ENCODE peak calls at places on chromosomes 16 and 17, in ten cellular contexts. X is vagina; C is AML-193; E is activated naive CD4-positive, alpha-beta T cell treated with anti-CD3 and anti-CD28 coated beads for 36 hours; B is iris pigment epithelial cell; V is GM23248; K is NCI-H1436; H is stimulated activated CD4-positive, alpha-beta T cell treated with anti-CD3 and anti-CD28 coated beads, Interleukin-2, amount 100 ng/mL, for 24 hours; Y is stimulated activated CD8-positive, alpha-beta memory T cell treated with anti-CD3 and anti-CD28 coated beads, Interleukin-4, amount 100 ng/mL, for 24 hours; F is non-pigmented ciliary epithelial cell. I is an unnamed sample.

GRCh38 chr17:80124351-80124981 is 22.5 kb downstream of the EIF4A3 start:
- DNase-seq in X (no peak), C (no peak), E (no peak), B (peak), V (peak), K (peak), H (no peak), Y (no peak), F (no peak), I (no peak)

GRCh38 chr17:28684963-28685362 is 23.0 kb downstream of the SUPT6H start:
- DNase-seq in X (no peak), C (no peak), E (no peak), B (peak), V (peak), K (no peak), H (no peak), Y (no peak), F (no peak), I (peak)

GRCh38 chr16:65663774-65664173 is 541.9 kb upstream of the CDH11 start:
- DNase-seq in X (no peak), C (no peak), E (no peak), B (peak), V (no peak), K (no peak), H (no peak), Y (no peak), F (no peak), I (no peak)

GRCh38 chr17:73952498-73953205 is 250.8 kb upstream of the RPL38 start:
- DNase-seq in X (no peak), C (no peak), E (peak), B (no peak), V (peak), K (peak), H (peak), Y (peak), F (no peak), I (no peak)

GRCh38 chr17:29569245-29569950 is 897 bp downstream of the TP53I13 start:
- DNase-seq in X (no peak), C (no peak), E (no peak), B (no peak), V (peak), K (no peak), H (no peak), Y (no peak), F (no peak), I (no peak)

GRCh38 chr17:48627242-48627597 is 1.1 kb upstream of the HOXB9 start:
- DNase-seq in X (no peak), C (no peak), E (no peak), B (no peak), V (no peak), K (no peak), H (no peak), Y (no peak), F (no peak), I (no peak)

GRCh38 chr16:2238396-2239230 is 2.4 kb downstream of the DNASE1L2 start:
- DNase-seq in X (no peak), C (no peak), E (no peak), B (no peak), V (no peak), K (no peak), H (no peak), Y (no peak), F (no peak), I (no peak)

GRCh38 chr17:17784599-17785264 is 52.1 kb downstream of the SREBF1 start:
- DNase-seq in X (no peak), C (no peak), E (peak), B (peak), V (peak), K (peak), H (no peak), Y (no peak), F (no peak), I (peak)

GRCh38 chr16:74372369-74372768 is 3.7 kb upstream of the NPIPB15 start:
- DNase-seq in X (no peak), C (no peak), E (no peak), B (no peak), V (no peak), K (no peak), H (no peak), Y (no peak), F (no peak), I (no peak)

GRCh38 chr16:70715860-70716357 is 30.1 kb upstream of the MTSS2 start:
- DNase-seq in X (no peak), C (no peak), E (no peak), B (peak), V (peak), K (no peak), H (no peak), Y (no peak), F (no peak), I (no peak)

GRCh38 chr16:15644306-15644961 is 1.5 kb upstream of the MARF1 start:
- DNase-seq in X (no peak), C (no peak), E (no peak), B (peak), V (peak), K (peak), H (no peak), Y (no peak), F (no peak), I (peak)

GRCh38 chr17:37844158-37844976 is 79.8 kb upstream of the TBC1D3K start:
- DNase-seq in X (no peak), C (peak), E (peak), B (peak), V (peak), K (no peak), H (peak), Y (peak), F (peak), I (no peak)